ENCODE peak calls at places on chromosomes 6 and 20, in nine cellular contexts. I is uterus; F is activated gamma-delta T cell treated with Interleukin-2 at 50 U/mL for 16 hours; H is pons; L is bronchial epithelial cell; Y is fibroblast of lung; X is iris pigment epithelial cell; D is stimulated activated CD4-positive, alpha-beta T cell treated with anti-CD3 and anti-CD28 coated beads, Interleukin-12 subunit alpha, Interleukin-12 subunit beta, amount 100 ng/mL, for 4 hours; C is NCI-H345. Z is an unnamed sample.

GRCh38 chr6:26240981-26241770 is 123.8 kb upstream of the BTN3A2 start:
- DNase-seq in I (no peak), F (peak), H (no peak), L (peak), Y (peak), X (peak), D (peak), C (no peak), Z (no peak)

GRCh38 chr6:113732384-113732966 is 124.7 kb upstream of the MARCKS start:
- DNase-seq in I (peak), F (no peak), H (peak), L (no peak), Y (peak), X (no peak), D (no peak), C (peak), Z (peak)

GRCh38 chr6:32982084-32982701 is 13.8 kb downstream of the BRD2 start:
- DNase-seq in I (no peak), F (no peak), H (no peak), L (peak), Y (no peak), X (no peak), D (no peak), C (peak), Z (no peak)

GRCh38 chr20:43752561-43753301 is 25.9 kb upstream of the GTSF1L start:
- DNase-seq in I (no peak), F (no peak), H (peak), L (no peak), Y (peak), X (peak), D (no peak), C (no peak), Z (peak)

GRCh38 chr6:156849806-156850205 is 72.6 kb downstream of the ARID1B start:
- DNase-seq in I (no peak), F (no peak), H (no peak), L (no peak), Y (no peak), X (no peak), D (no peak), C (no peak), Z (no peak)

GRCh38 chr20:51729771-51730170 is 38.4 kb downstream of the ATP9A start:
- DNase-seq in I (no peak), F (no peak), H (no peak), L (no peak), Y (no peak), X (no peak), D (no peak), C (no peak), Z (no peak)

GRCh38 chr6:33215761-33216649 is 7.7 kb downstream of the RING1 start:
- DNase-seq in I (no peak), F (no peak), H (no peak), L (no peak), Y (no peak), X (no peak), D (no peak), C (no peak), Z (no peak)

GRCh38 chr6:29968130-29968529 is 25.8 kb downstream of the HLA-A start:
- DNase-seq in I (no peak), F (no peak), H (no peak), L (peak), Y (peak), X (peak), D (no peak), C (no peak), Z (no peak)

GRCh38 chr6:9192405-9192909 is 757.1 kb upstream of the SLC35B3 start:
- DNase-seq in I (no peak), F (no peak), H (no peak), L (peak), Y (no peak), X (no peak), D (no peak), C (no peak), Z (no peak)

GRCh38 chr20:44761423-44761822 is 15.8 kb downstream of the KCNK15 start:
- DNase-seq in I (no peak), F (no peak), H (no peak), L (no peak), Y (no peak), X (no peak), D (no peak), C (no peak), Z (no peak)

GRCh38 chr20:14189794-14190402 is 147.5 kb downstream of the FLRT3 start:
- DNase-seq in I (no peak), F (no peak), H (peak), L (peak), Y (peak), X (peak), D (no peak), C (peak), Z (no peak)

GRCh38 chr6:139161169-139161568 is 26.3 kb downstream of the HECA start:
- DNase-seq in I (no peak), F (peak), H (no peak), L (peak), Y (peak), X (peak), D (no peak), C (peak), Z (no peak)

GRCh38 chr6:168393126-168393870 is 47.7 kb upstream of the SMOC2 start:
- DNase-seq in I (no peak), F (no peak), H (no peak), L (no peak), Y (no peak), X (no peak), D (no peak), C (no peak), Z (no peak)

GRCh38 chr6:160139420-160139851 is 17.8 kb downstream of the SLC22A1 start:
- DNase-seq in I (peak), F (no peak), H (no peak), L (peak), Y (peak), X (peak), D (no peak), C (no peak), Z (no peak)

GRCh38 chr6:71489736-71490135 is 201.1 kb downstream of the OGFRL1 start:
- DNase-seq in I (no peak), F (no peak), H (no peak), L (peak), Y (peak), X (peak), D (no peak), C (no peak), Z (no peak)

GRCh38 chr20:63829943-63830820 is 882 bp downstream of the ZBTB46 start:
- DNase-seq in I (no peak), F (no peak), H (no peak), L (no peak), Y (no peak), X (peak), D (no peak), C (peak), Z (no peak)

GRCh38 chr20:33415948-33416347 is 14.6 kb upstream of the CDK5RAP1 start:
- DNase-seq in I (no peak), F (no peak), H (peak), L (peak), Y (peak), X (peak), D (no peak), C (no peak), Z (peak)

GRCh38 chr6:113271437-113271836 is 585.7 kb upstream of the MARCKS start:
- DNase-seq in I (no peak), F (no peak), H (no peak), L (no peak), Y (no peak), X (no peak), D (no peak), C (no peak), Z (no peak)

GRCh38 chr20:19889011-19889953 is 127.9 kb upstream of the NAA20 start:
- DNase-seq in I (peak), F (no peak), H (peak), L (no peak), Y (peak), X (peak), D (no peak), C (peak), Z (peak)

GRCh38 chr20:36132802-36133211 is 21.7 kb upstream of the EPB41L1 start:
- DNase-seq in I (no peak), F (no peak), H (no peak), L (no peak), Y (no peak), X (no peak), D (no peak), C (no peak), Z (no peak)

GRCh38 chr6:144585217-144585814 is 300.2 kb downstream of the UTRN start:
- DNase-seq in I (no peak), F (no peak), H (peak), L (peak), Y (peak), X (peak), D (no peak), C (peak), Z (peak)

GRCh38 chr20:63227260-63227659 is 8.4 kb upstream of the BIRC7 start:
- DNase-seq in I (no peak), F (no peak), H (no peak), L (no peak), Y (no peak), X (no peak), D (no peak), C (no peak), Z (no peak)

GRCh38 chr6:93447874-93448273 is 28.5 kb upstream of the EPHA7 start:
- DNase-seq in I (no peak), F (no peak), H (no peak), L (no peak), Y (no peak), X (no peak), D (no peak), C (no peak), Z (no peak)

GRCh38 chr20:24633521-24633920 is 164.1 kb downstream of the SYNDIG1 start:
- DNase-seq in I (no peak), F (no peak), H (no peak), L (no peak), Y (no peak), X (no peak), D (no peak), C (peak), Z (no peak)

GRCh38 chr20:12827796-12828406 is 180.9 kb upstream of the SPTLC3 start:
- DNase-seq in I (no peak), F (no peak), H (no peak), L (no peak), Y (no peak), X (no peak), D (no peak), C (no peak), Z (no peak)

GRCh38 chr6:45445364-45445748 is 67.6 kb upstream of the SUPT3H start:
- DNase-seq in I (no peak), F (no peak), H (no peak), L (no peak), Y (no peak), X (no peak), D (no peak), C (no peak), Z (no peak)

GRCh38 chr6:42409582-42409981 is 42.1 kb downstream of the TRERF1 start:
- DNase-seq in I (no peak), F (no peak), H (no peak), L (no peak), Y (no peak), X (no peak), D (no peak), C (no peak), Z (no peak)

GRCh38 chr6:52115145-52115741 is 27.8 kb upstream of the PKHD1 start:
- DNase-seq in I (no peak), F (no peak), H (no peak), L (no peak), Y (no peak), X (no peak), D (no peak), C (no peak), Z (no peak)

GRCh38 chr6:30156262-30156599 is 4.8 kb downstream of the TRIM10 start:
- DNase-seq in I (no peak), F (no peak), H (no peak), L (peak), Y (peak), X (peak), D (no peak), C (no peak), Z (no peak)

GRCh38 chr20:19699132-19699971 is 58.7 kb upstream of the RIN2 start:
- DNase-seq in I (no peak), F (no peak), H (no peak), L (peak), Y (peak), X (peak), D (no peak), C (no peak), Z (no peak)

GRCh38 chr6:137309078-137309762 is 90.0 kb upstream of the IFNGR1 start:
- DNase-seq in I (peak), F (no peak), H (peak), L (peak), Y (peak), X (peak), D (no peak), C (peak), Z (peak)

Z was measured in Ammon's horn.